ENCODE peak calls at places on chromosomes 11 and 22, in eight cellular contexts. F is left cardiac atrium; U is stimulated activated memory B cell treated with anti-CD40 and anti-IgM and Interleukin-4, amounts not matched to agents 10 μg/mL and 1 μg/mL and 100 μg/mL, for 72 hours; R is activated T-helper 17 cell treated with anti-CD3 and anti-CD28 coated beads, Interleukin-2, amount 50 U/mL, for 72 hours; K is Right ventricle myocardium superior; J is RWPE2; G is A549; S is left lung. O is an unnamed sample.
A peak's percentile ranks its signal among the peaks of the same experiment; 100 is the strongest.

GRCh38 chr11:130246270-130246669 is 68.4 kb downstream of the ZBTB44 start:
- ATAC-seq in F (no peak), U (no peak), R (no peak), K (no peak), J (no peak), G (no peak), S (no peak), O (no peak)

GRCh38 chr11:11302565-11302964 is 50.5 kb downstream of the CSNK2A3 start:
- ATAC-seq in F (peak; percentile 29), U (no peak), R (no peak), K (no peak), J (no peak), G (no peak), S (no peak), O (no peak)

GRCh38 chr11:125338886-125339811 is 156.9 kb downstream of the FEZ1 start:
- ATAC-seq in F (peak; percentile 67), U (no peak), R (no peak), K (peak; percentile 82), J (no peak), G (no peak), S (peak; percentile 71), O (peak; percentile 30)

GRCh38 chr11:31005202-31005601 is 364.3 kb downstream of the DCDC1 start:
- ATAC-seq in F (no peak), U (no peak), R (no peak), K (no peak), J (no peak), G (no peak), S (no peak), O (no peak)

GRCh38 chr11:121466063-121466794 is 13.5 kb upstream of the SORL1-AS1 start:
- ATAC-seq in F (peak; percentile 88), U (no peak), R (peak; percentile 5), K (peak; percentile 93), J (peak; percentile 77), G (peak; percentile 94), S (peak; percentile 84), O (peak; percentile 83)

GRCh38 chr22:48338793-48339705 is 1488.6 kb downstream of the BRD1 start:
- ATAC-seq in F (no peak), U (no peak), R (no peak), K (no peak), J (no peak), G (no peak), S (no peak), O (no peak)

GRCh38 chr11:129728571-129728970 is 87.1 kb upstream of the TMEM45B start:
- ATAC-seq in F (no peak), U (no peak), R (no peak), K (no peak), J (peak; percentile 26), G (no peak), S (peak; percentile 30), O (no peak)

GRCh38 chr11:121762820-121763219 is 310.1 kb upstream of the SORL1-AS1 start:
- ATAC-seq in F (peak; percentile 27), U (no peak), R (no peak), K (no peak), J (peak; percentile 62), G (no peak), S (no peak), O (peak; percentile 89)

GRCh38 chr22:37276771-37277170 is 5.5 kb upstream of the CYTH4 start:
- ATAC-seq in F (no peak), U (no peak), R (no peak), K (no peak), J (no peak), G (no peak), S (no peak), O (no peak)

O was measured in SK-N-SH treated with all-trans-retinoic acid at 6 μM for 48 hours.